ENCODE peak calls at places on chromosomes 11 and 22, in four cellular contexts. T, V, D and O are unnamed samples.

GRCh38 chr11:18375941-18376340 is 18.4 kb upstream of the LDHA start:
- DNase-seq in T (no peak), V (no peak), D (no peak), O (no peak)

GRCh38 chr11:7994581-7995278 is 7.6 kb downstream of the EIF3F start:
- DNase-seq in T (no peak), V (no peak), D (no peak), O (no peak)

GRCh38 chr22:47773635-47774034 is 1011.2 kb downstream of the TBC1D22A start:
- DNase-seq in T (no peak), V (no peak), D (no peak), O (no peak)

GRCh38 chr11:14672635-14673034 is 29.0 kb downstream of the PDE3B start:
- DNase-seq in T (no peak), V (no peak), D (no peak), O (no peak)

GRCh38 chr11:46026616-46027293 is 94.5 kb downstream of the PHF21A start:
- DNase-seq in T (no peak), V (no peak), D (no peak), O (no peak)

GRCh38 chr11:65884716-65885092 is 3.6 kb downstream of the FIBP start:
- DNase-seq in T (peak), V (peak), D (no peak), O (no peak)

GRCh38 chr11:46865340-46865739 is 19.3 kb upstream of the CKAP5 start:
- DNase-seq in T (no peak), V (no peak), D (no peak), O (no peak)

GRCh38 chr11:119518746-119519382 is 95.9 kb upstream of the THY1 start:
- DNase-seq in T (no peak), V (peak), D (no peak), O (no peak)

GRCh38 chr11:3144296-3145205 is 20.6 kb downstream of the OSBPL5 start:
- DNase-seq in T (no peak), V (no peak), D (no peak), O (no peak)

GRCh38 chr22:27252282-27253049 is 549.1 kb downstream of the MN1 start:
- DNase-seq in T (no peak), V (no peak), D (no peak), O (no peak)

GRCh38 chr11:10659339-10660216 is 34.0 kb downstream of the IRAG1 start:
- DNase-seq in T (no peak), V (peak), D (no peak), O (no peak)

GRCh38 chr11:120180571-120181445 is 30.0 kb upstream of the OAF start:
- DNase-seq in T (no peak), V (no peak), D (no peak), O (no peak)

GRCh38 chr22:27138471-27138870 is 481.1 kb downstream of the MIAT start:
- DNase-seq in T (no peak), V (no peak), D (no peak), O (no peak)

GRCh38 chr11:126115253-126115540 is 52.5 kb upstream of the CDON start:
- DNase-seq in T (no peak), V (no peak), D (no peak), O (no peak)

GRCh38 chr11:17561466-17562001 is 14.5 kb downstream of the OTOG start:
- DNase-seq in T (no peak), V (no peak), D (no peak), O (no peak)

GRCh38 chr11:121575250-121575962 is 122.6 kb upstream of the SORL1-AS1 start:
- DNase-seq in T (no peak), V (no peak), D (peak), O (peak)
- TF ChIP-seq SPI1 in T (peak), V (no peak), D (peak), O (no peak)

DNA sequence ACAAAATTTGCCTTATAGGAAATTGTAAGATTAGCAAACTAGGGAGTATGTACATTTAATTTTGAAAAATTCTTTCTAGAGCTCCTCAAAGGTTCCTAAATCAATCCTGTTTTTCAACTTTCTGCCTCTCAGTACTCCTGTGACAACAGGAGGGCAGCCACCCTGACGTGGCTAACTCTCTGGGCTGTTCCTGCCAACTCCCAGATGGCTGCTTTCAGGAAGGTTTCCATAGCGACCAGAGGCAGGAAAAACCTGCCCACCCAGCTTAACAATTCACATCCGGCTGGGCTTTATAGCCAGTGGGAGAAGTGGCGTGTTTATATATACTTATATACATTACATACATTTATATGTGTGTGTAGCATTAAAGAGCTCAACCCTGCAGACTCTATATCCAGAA is 26.5 kb downstream of the SGSM3 start:
- DNase-seq in T (no peak), V (no peak), D (no peak), O (no peak)
- TF ChIP-seq SPI1 in T (no peak), V (no peak), D (no peak), O (no peak)

GRCh38 chr11:95556011-95556341 is 233.6 kb downstream of the FAM76B start:
- DNase-seq in T (no peak), V (no peak), D (no peak), O (no peak)
- TF ChIP-seq SPI1 in T (no peak), V (no peak), D (no peak), O (no peak)

GRCh38 chr11:40125054-40125453 is 1334.4 kb downstream of the LRRC4C start:
- DNase-seq in T (no peak), V (no peak), D (no peak), O (no peak)
- TF ChIP-seq SPI1 in T (no peak), V (no peak), D (no peak), O (no peak)

DNA sequence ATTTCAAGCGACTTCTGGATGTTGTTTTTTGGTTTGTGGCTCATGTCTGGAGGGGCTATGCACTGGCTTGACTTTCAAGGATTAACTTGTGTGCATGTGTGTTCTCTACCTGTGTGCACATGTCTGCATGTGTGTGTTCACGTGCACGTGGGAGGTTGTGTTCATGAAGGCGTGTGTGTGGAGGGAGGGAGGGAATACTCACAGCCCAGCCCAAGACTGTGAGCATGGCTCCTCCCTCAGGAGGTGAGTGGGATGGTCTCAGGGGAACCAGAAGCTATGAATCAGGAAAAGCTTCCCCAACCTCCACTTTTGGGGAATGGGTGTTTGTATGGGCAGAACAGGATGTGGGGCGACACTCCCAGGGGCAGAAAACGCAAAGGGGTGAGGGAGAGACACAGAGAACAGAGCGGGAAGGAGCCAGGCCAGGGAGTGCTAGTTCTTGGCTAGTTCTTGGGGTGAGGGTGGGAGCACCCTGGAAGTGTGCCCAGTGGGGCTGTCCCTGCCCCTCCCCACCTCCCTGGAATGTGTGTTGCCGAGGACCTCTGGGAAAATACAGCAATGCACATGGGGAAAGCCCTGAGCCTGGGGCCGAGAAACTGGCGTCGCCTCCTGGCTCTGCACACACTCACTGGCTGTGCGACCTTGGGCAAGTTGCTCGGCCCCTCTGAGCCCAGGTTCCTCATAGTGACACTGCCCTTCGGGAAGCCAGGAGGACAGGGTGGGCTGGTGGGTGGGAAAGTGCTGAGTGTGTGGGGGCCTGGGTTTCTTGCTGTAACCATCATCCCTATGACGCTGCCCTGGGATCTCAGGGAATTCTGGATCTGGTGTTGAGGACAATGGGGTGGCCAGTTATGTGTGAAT is 16.9 kb upstream of the ALX4 start:
- DNase-seq in T (no peak), V (peak), D (no peak), O (no peak)
- TF ChIP-seq SPI1 in T (no peak), V (no peak), D (no peak), O (no peak)

GRCh38 chr11:79314906-79315689 is 125.7 kb downstream of the TENM4 start:
- DNase-seq in T (no peak), V (no peak), D (no peak), O (no peak)
- TF ChIP-seq SPI1 in T (no peak), V (no peak), D (no peak), O (no peak)

DNA sequence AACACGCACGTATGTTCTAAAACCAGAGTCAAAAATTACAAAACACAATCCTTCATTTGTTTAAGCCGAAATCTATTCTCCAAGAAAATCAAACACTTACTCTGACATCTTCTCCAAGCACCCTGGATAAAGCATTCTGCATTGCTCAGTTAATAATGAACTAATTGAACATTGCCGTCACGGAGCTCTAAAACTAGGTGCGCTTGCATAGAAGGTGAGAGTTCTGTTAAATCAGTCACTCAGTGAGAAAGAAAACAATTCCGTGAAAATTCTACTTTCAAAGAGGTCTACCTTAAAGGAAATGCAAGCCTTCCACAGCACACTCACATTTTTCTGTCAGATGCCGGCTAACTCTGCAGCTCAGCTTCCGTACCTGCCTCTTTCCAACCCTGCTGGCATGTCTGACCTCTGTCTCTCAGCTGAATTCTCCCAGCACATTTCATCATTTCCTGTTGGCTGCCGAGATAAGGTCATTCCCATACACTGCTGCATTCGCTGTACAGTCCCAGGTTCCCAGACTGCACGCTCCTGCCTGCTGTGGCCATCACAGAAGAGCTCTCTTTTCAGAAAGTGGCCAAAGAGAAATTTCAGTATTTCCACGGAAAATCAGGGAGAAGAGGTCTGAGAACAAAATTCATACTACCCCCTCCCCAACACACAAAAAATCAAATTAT is 55.3 kb downstream of the PACSIN2 start:
- DNase-seq in T (no peak), V (peak), D (no peak), O (peak)
- TF ChIP-seq SPI1 in T (no peak), V (no peak), D (no peak), O (no peak)